ENCODE peak calls at places on chromosome 18, in seven cellular contexts. F is transverse colon; I is aorta; D is CD8-positive, alpha-beta T cell; E is CD8-positive, alpha-beta memory T cell; W is NT2/D1; P is lung. T is an unnamed sample.
A peak's percentile ranks its signal among the peaks of the same experiment; 100 is the strongest.

GRCh38 chr18:49276680-49277079 is 183.8 kb downstream of the DYM start:
- DNase-seq in F (no peak), I (no peak), D (no peak), E (no peak), W (no peak), P (no peak), T (no peak)

GRCh38 chr18:26524952-26525351 is 23.4 kb downstream of the KCTD1 start:
- DNase-seq in F (no peak), I (no peak), D (no peak), E (no peak), W (no peak), P (no peak), T (no peak)

GRCh38 chr18:74396252-74397204 is 60.6 kb downstream of the DIPK1C start:
- DNase-seq in F (no peak), I (no peak), D (no peak), E (no peak), W (no peak), P (no peak), T (no peak)

GRCh38 chr18:24763765-24764548 is 303.5 kb downstream of the HRH4 start:
- DNase-seq in F (no peak), I (no peak), D (no peak), E (no peak), W (no peak), P (no peak), T (no peak)

GRCh38 chr18:6960656-6961055 is 156.9 kb downstream of the LAMA1 start:
- DNase-seq in F (no peak), I (no peak), D (no peak), E (no peak), W (no peak), P (no peak), T (no peak)

GRCh38 chr18:73120626-73121025 is 252.8 kb upstream of the NETO1 start:
- DNase-seq in F (no peak), I (no peak), D (no peak), E (no peak), W (no peak), P (no peak), T (no peak)

GRCh38 chr18:55552498-55553189 is 35.3 kb downstream of the TCF4 start:
- DNase-seq in F (no peak), I (no peak), D (no peak), E (no peak), W (no peak), P (no peak), T (no peak)

GRCh38 chr18:21820811-21821143 is 80.2 kb downstream of the MIB1 start:
- DNase-seq in F (no peak), I (no peak), D (no peak), E (no peak), W (no peak), P (no peak), T (no peak)

GRCh38 chr18:12403601-12404506 is 3.9 kb upstream of the PRELID3A start:
- DNase-seq in F (no peak), I (peak; percentile 19), D (no peak), E (no peak), W (no peak), P (no peak), T (no peak)

GRCh38 chr18:51165296-51165695 is 32.2 kb downstream of the MEX3C start:
- DNase-seq in F (no peak), I (no peak), D (no peak), E (no peak), W (no peak), P (no peak), T (no peak)

GRCh38 chr18:74457743-74458465 is 796 bp upstream of the DIPK1C start:
- DNase-seq in F (no peak), I (no peak), D (no peak), E (no peak), W (no peak), P (no peak), T (no peak)

GRCh38 chr18:47930086-47930843 is at the start of gene SMAD2:
- DNase-seq in F (peak; percentile 88), I (peak; percentile 93), D (peak; percentile 75), E (peak; percentile 72), W (peak; percentile 44), P (peak; percentile 85), T (peak; percentile 55)

GRCh38 chr18:9987931-9988330 is 74.1 kb downstream of the VAPA start:
- DNase-seq in F (no peak), I (no peak), D (no peak), E (no peak), W (no peak), P (peak; percentile 29), T (no peak)

GRCh38 chr18:67665266-67665665 is 148.7 kb upstream of the DSEL start:
- DNase-seq in F (no peak), I (no peak), D (no peak), E (no peak), W (no peak), P (no peak), T (no peak)

GRCh38 chr18:21980744-21981143 is 188.6 kb upstream of the GATA6 start:
- DNase-seq in F (no peak), I (no peak), D (no peak), E (no peak), W (no peak), P (no peak), T (no peak)

GRCh38 chr18:24075731-24076130 is 61.2 kb downstream of the TTC39C start:
- DNase-seq in F (no peak), I (no peak), D (no peak), E (no peak), W (no peak), P (no peak), T (no peak)

GRCh38 chr18:69974365-69974764 is 26.7 kb upstream of the CD226 start:
- DNase-seq in F (no peak), I (no peak), D (no peak), E (no peak), W (no peak), P (no peak), T (no peak)

GRCh38 chr18:59604877-59605276 is 92.3 kb downstream of the CCBE1 start:
- DNase-seq in F (no peak), I (no peak), D (no peak), E (no peak), W (no peak), P (no peak), T (no peak)

GRCh38 chr18:38579764-38580163 is 1014.2 kb upstream of the CELF4 start:
- DNase-seq in F (no peak), I (no peak), D (no peak), E (no peak), W (no peak), P (no peak), T (no peak)

GRCh38 chr18:5461056-5461455 is 82.7 kb downstream of the EPB41L3 start:
- DNase-seq in F (no peak), I (no peak), D (no peak), E (no peak), W (no peak), P (no peak), T (no peak)

GRCh38 chr18:68438983-68439382 is 275.9 kb downstream of the TMX3 start:
- DNase-seq in F (no peak), I (no peak), D (no peak), E (no peak), W (peak; percentile 25), P (no peak), T (no peak)

GRCh38 chr18:3002766-3003165 is 10.2 kb downstream of the LPIN2 start:
- DNase-seq in F (no peak), I (no peak), D (no peak), E (no peak), W (no peak), P (no peak), T (no peak)
- H3K9me3 ChIP-seq in F (no peaks in the 10 kb centered on the region), I (no peaks in the 10 kb centered on the region), D (no peaks in the 10 kb centered on the region), E (no peaks in the 10 kb centered on the region), W (peaks cover 9% of the 10 kb centered on the region), P (no peaks in the 10 kb centered on the region), T (no peaks in the 10 kb centered on the region)

DNA sequence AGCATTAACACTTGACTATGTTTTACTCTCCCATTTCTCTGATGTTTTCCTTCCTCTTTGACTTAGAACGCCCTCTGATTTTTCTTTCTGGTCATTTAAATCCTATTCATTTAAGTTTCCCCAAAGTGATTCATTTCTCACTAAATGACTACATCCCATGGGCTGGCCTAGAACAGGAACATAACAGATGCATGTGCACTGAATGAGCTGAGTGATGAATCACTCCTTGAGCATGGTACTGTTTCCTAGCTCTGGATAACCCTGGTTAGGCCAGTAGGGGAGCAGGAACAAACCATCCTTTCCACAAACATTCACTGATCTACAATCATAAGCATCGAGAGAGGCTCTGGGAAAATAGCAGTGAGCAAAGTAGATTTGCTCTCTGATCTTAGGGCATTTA is 221.9 kb upstream of the SETBP1 start:
- DNase-seq in F (no peak), I (no peak), D (no peak), E (no peak), W (no peak), P (no peak), T (no peak)
- H3K9me3 ChIP-seq in F (no peaks in the 10 kb centered on the region), I (no peaks in the 10 kb centered on the region), D (no peaks in the 10 kb centered on the region), E (no peaks in the 10 kb centered on the region), W (no peaks in the 10 kb centered on the region), P (no peaks in the 10 kb centered on the region), T (no peaks in the 10 kb centered on the region)

GRCh38 chr18:13703899-13704298 is 22.5 kb downstream of the FAM210A start:
- DNase-seq in F (no peak), I (no peak), D (no peak), E (no peak), W (no peak), P (no peak), T (no peak)
- H3K9me3 ChIP-seq in F (peaks cover 14% of the 10 kb centered on the region), I (no peaks in the 10 kb centered on the region), D (no peaks in the 10 kb centered on the region), E (no peaks in the 10 kb centered on the region), W (peaks cover 68% of the 10 kb centered on the region), P (no peaks in the 10 kb centered on the region), T (no peaks in the 10 kb centered on the region)

GRCh38 chr18:62728254-62728653 is 12.9 kb downstream of the PHLPP1 start:
- DNase-seq in F (no peak), I (no peak), D (no peak), E (no peak), W (no peak), P (no peak), T (no peak)
- H3K9me3 ChIP-seq in F (no peaks in the 10 kb centered on the region), I (no peaks in the 10 kb centered on the region), D (no peaks in the 10 kb centered on the region), E (no peaks in the 10 kb centered on the region), W (peaks cover 5% of the 10 kb centered on the region), P (peaks cover 7% of the 10 kb centered on the region), T (no peaks in the 10 kb centered on the region)

DNA sequence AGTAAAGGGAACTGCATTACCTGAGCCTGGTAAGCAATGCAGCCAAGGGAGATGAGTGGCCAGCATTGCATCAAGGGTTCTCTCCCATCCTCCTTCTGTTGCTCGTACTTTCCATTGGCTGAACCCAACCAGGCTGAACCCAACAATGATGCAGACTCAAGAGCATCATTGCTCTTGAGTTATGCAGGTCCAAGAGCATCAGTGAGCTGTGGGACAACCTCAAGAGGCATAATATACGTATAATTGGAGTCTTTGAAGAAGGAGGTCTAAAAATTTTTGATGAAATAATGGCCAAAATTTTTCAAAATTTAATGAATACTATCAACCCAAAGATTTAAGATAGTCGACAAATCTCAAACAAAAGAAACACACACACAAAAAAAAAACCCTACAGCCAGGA is 213.0 kb downstream of the RNF152 start:
- DNase-seq in F (no peak), I (no peak), D (no peak), E (no peak), W (no peak), P (no peak), T (no peak)
- H3K9me3 ChIP-seq in F (peaks cover 13% of the 10 kb centered on the region), I (peaks cover 3% of the 10 kb centered on the region), D (no peaks in the 10 kb centered on the region), E (no peaks in the 10 kb centered on the region), W (peaks cover 7% of the 10 kb centered on the region), P (peaks cover 8% of the 10 kb centered on the region), T (no peaks in the 10 kb centered on the region)

GRCh38 chr18:2442726-2443275 is 128.5 kb downstream of the METTL4 start:
- DNase-seq in F (no peak), I (no peak), D (no peak), E (no peak), W (no peak), P (no peak), T (no peak)
- H3K9me3 ChIP-seq in F (no peaks in the 10 kb centered on the region), I (no peaks in the 10 kb centered on the region), D (no peaks in the 10 kb centered on the region), E (no peaks in the 10 kb centered on the region), W (peaks cover 10% of the 10 kb centered on the region), P (peaks cover 3% of the 10 kb centered on the region), T (no peaks in the 10 kb centered on the region)